ENCODE peak calls at places on chromosomes 12 and 14, in five cellular contexts. S, Q, K, Y and H are unnamed samples.

GRCh38 chr12:57195186-57195585 is 21.4 kb upstream of the NXPH4 start:
- DNase-seq in Q (no peak), S (no peak), K (no peak), Y (no peak), H (no peak)

GRCh38 chr12:112599871-112600270 is 181.1 kb downstream of the PTPN11 start:
- DNase-seq in S (no peak), Y (no peak), Q (no peak), K (no peak), H (peak; percentile 30)

GRCh38 chr12:3658327-3659163 is 94.4 kb downstream of the CRACR2A start:
- DNase-seq in K (no peak), S (peak; percentile 4), Q (no peak), Y (no peak), H (no peak)

GRCh38 chr14:63308723-63309317 is 9.9 kb downstream of the GPHB5 start:
- DNase-seq in S (no peak), Y (peak; percentile 2), Q (no peak), K (no peak), H (no peak)

GRCh38 chr12:19402743-19403400 is 36.4 kb upstream of the AEBP2 start:
- DNase-seq in S (no peak), Y (no peak), Q (no peak), K (no peak), H (peak; percentile 46)

GRCh38 chr14:100871234-100872186 is 32.0 kb downstream of the RTL1 start:
- DNase-seq in K (no peak), S (no peak), Y (no peak), Q (no peak), H (no peak)

GRCh38 chr14:104549536-104550339 is 29.8 kb upstream of the C14orf180 start:
- DNase-seq in Q (no peak), K (no peak), S (no peak), Y (no peak), H (peak; percentile 16)

GRCh38 chr12:59151243-59151642 is 230.9 kb upstream of the LRIG3 start:
- DNase-seq in K (no peak), Q (no peak), S (no peak), Y (no peak), H (no peak)

GRCh38 chr14:24139272-24139934 is 2.0 kb downstream of the EMC9 start:
- DNase-seq in Y (no peak), K (no peak), S (no peak), Q (no peak), H (no peak)

GRCh38 chr14:77681196-77682157 is 26.3 kb downstream of the ALKBH1 start:
- DNase-seq in Q (no peak), K (no peak), Y (no peak), S (no peak), H (no peak)

GRCh38 chr12:53478865-53479264 is 20.4 kb downstream of the MAP3K12 start:
- DNase-seq in K (no peak), Y (no peak), S (no peak), Q (no peak), H (no peak)